ENCODE peak calls at places on chromosomes 16 and 17, in eight cellular contexts. One of them, this sample, is unnamed.

GRCh38 chr17:17237026-17237799 is at the start of gene FLCN:
- DNase-seq in foreskin fibroblast: peak
- DNase-seq in ovary: peak
- DNase-seq in epithelial cell of proximal tubule: peak
- DNase-seq in psoas muscle: peak
- DNase-seq in lower leg skin: peak
- DNase-seq in astrocyte of the spinal cord: peak
- DNase-seq in GM12864: peak
- DNase-seq in this sample: peak

GRCh38 chr16:71484006-71484893 is 4.9 kb downstream of the ZNF19 start:
- DNase-seq in GM12864: peak
- DNase-seq in epithelial cell of proximal tubule: peak
- DNase-seq in lower leg skin: peak
- DNase-seq in ovary: peak
- DNase-seq in psoas muscle: peak
- DNase-seq in astrocyte of the spinal cord: peak
- DNase-seq in foreskin fibroblast: peak
- DNase-seq in this sample: peak

GRCh38 chr17:2282297-2282873 is 21.2 kb downstream of the SMG6 start:
- DNase-seq in psoas muscle: no peak
- DNase-seq in foreskin fibroblast: peak
- DNase-seq in lower leg skin: no peak
- DNase-seq in ovary: no peak
- DNase-seq in GM12864: peak
- DNase-seq in astrocyte of the spinal cord: peak
- DNase-seq in epithelial cell of proximal tubule: no peak
- DNase-seq in this sample: peak

GRCh38 chr17:61621317-61621716 is 30.3 kb upstream of the NACA2 start:
- DNase-seq in ovary: no peak
- DNase-seq in astrocyte of the spinal cord: no peak
- DNase-seq in lower leg skin: no peak
- DNase-seq in GM12864: no peak
- DNase-seq in foreskin fibroblast: no peak
- DNase-seq in psoas muscle: no peak
- DNase-seq in epithelial cell of proximal tubule: no peak
- DNase-seq in this sample: no peak

GRCh38 chr16:89574681-89575246 is 794 bp upstream of the CPNE7 start:
- DNase-seq in psoas muscle: peak
- DNase-seq in ovary: no peak
- DNase-seq in lower leg skin: no peak
- DNase-seq in foreskin fibroblast: peak
- DNase-seq in astrocyte of the spinal cord: peak
- DNase-seq in epithelial cell of proximal tubule: no peak
- DNase-seq in GM12864: no peak
- DNase-seq in this sample: no peak

GRCh38 chr17:61000911-61001310 is 323.3 kb downstream of the BCAS3 start:
- DNase-seq in foreskin fibroblast: peak
- DNase-seq in psoas muscle: no peak
- DNase-seq in lower leg skin: no peak
- DNase-seq in epithelial cell of proximal tubule: peak
- DNase-seq in GM12864: no peak
- DNase-seq in ovary: no peak
- DNase-seq in astrocyte of the spinal cord: peak
- DNase-seq in this sample: peak

GRCh38 chr16:85229869-85230416 is 117.7 kb upstream of the CIBAR2 start:
- DNase-seq in GM12864: no peak
- DNase-seq in psoas muscle: no peak
- DNase-seq in epithelial cell of proximal tubule: no peak
- DNase-seq in astrocyte of the spinal cord: no peak
- DNase-seq in ovary: no peak
- DNase-seq in lower leg skin: no peak
- DNase-seq in foreskin fibroblast: no peak
- DNase-seq in this sample: no peak

GRCh38 chr17:49132699-49133364 is at the start of gene B4GALNT2:
- DNase-seq in ovary: no peak
- DNase-seq in GM12864: no peak
- DNase-seq in epithelial cell of proximal tubule: no peak
- DNase-seq in foreskin fibroblast: peak
- DNase-seq in psoas muscle: no peak
- DNase-seq in lower leg skin: no peak
- DNase-seq in astrocyte of the spinal cord: no peak
- DNase-seq in this sample: no peak

GRCh38 chr16:2783581-2784375 is 3.6 kb downstream of the PRSS33 start:
- DNase-seq in epithelial cell of proximal tubule: no peak
- DNase-seq in ovary: no peak
- DNase-seq in astrocyte of the spinal cord: no peak
- DNase-seq in foreskin fibroblast: no peak
- DNase-seq in GM12864: no peak
- DNase-seq in psoas muscle: no peak
- DNase-seq in lower leg skin: no peak
- DNase-seq in this sample: no peak

GRCh38 chr17:47203984-47204721 is 5.0 kb upstream of the MYL4 start:
- DNase-seq in foreskin fibroblast: peak
- DNase-seq in GM12864: no peak
- DNase-seq in psoas muscle: no peak
- DNase-seq in lower leg skin: no peak
- DNase-seq in astrocyte of the spinal cord: no peak
- DNase-seq in epithelial cell of proximal tubule: no peak
- DNase-seq in ovary: no peak
- DNase-seq in this sample: no peak

GRCh38 chr16:305916-306315 is 23.0 kb downstream of the PDIA2 start:
- DNase-seq in foreskin fibroblast: no peak
- DNase-seq in epithelial cell of proximal tubule: no peak
- DNase-seq in lower leg skin: no peak
- DNase-seq in astrocyte of the spinal cord: no peak
- DNase-seq in psoas muscle: no peak
- DNase-seq in ovary: peak
- DNase-seq in GM12864: no peak
- DNase-seq in this sample: no peak

GRCh38 chr17:48134912-48135480 is 27.4 kb downstream of the SNX11 start:
- DNase-seq in GM12864: no peak
- DNase-seq in lower leg skin: peak
- DNase-seq in astrocyte of the spinal cord: no peak
- DNase-seq in epithelial cell of proximal tubule: no peak
- DNase-seq in psoas muscle: no peak
- DNase-seq in ovary: no peak
- DNase-seq in foreskin fibroblast: no peak
- DNase-seq in this sample: no peak

GRCh38 chr16:72853575-72853974 is 194.4 kb downstream of the ZFHX3 start:
- DNase-seq in foreskin fibroblast: no peak
- DNase-seq in psoas muscle: no peak
- DNase-seq in lower leg skin: no peak
- DNase-seq in ovary: no peak
- DNase-seq in epithelial cell of proximal tubule: no peak
- DNase-seq in astrocyte of the spinal cord: no peak
- DNase-seq in GM12864: no peak
- DNase-seq in this sample: no peak
- H3K4me3 ChIP-seq in foreskin fibroblast: no peak
- H3K4me3 ChIP-seq in psoas muscle: no peak
- H3K4me3 ChIP-seq in lower leg skin: no peak
- H3K4me3 ChIP-seq in ovary: no peak
- H3K4me3 ChIP-seq in epithelial cell of proximal tubule: no peak
- H3K4me3 ChIP-seq in astrocyte of the spinal cord: no peak
- H3K4me3 ChIP-seq in GM12864: no peak
- H3K4me3 ChIP-seq in this sample: no peak

DNA sequence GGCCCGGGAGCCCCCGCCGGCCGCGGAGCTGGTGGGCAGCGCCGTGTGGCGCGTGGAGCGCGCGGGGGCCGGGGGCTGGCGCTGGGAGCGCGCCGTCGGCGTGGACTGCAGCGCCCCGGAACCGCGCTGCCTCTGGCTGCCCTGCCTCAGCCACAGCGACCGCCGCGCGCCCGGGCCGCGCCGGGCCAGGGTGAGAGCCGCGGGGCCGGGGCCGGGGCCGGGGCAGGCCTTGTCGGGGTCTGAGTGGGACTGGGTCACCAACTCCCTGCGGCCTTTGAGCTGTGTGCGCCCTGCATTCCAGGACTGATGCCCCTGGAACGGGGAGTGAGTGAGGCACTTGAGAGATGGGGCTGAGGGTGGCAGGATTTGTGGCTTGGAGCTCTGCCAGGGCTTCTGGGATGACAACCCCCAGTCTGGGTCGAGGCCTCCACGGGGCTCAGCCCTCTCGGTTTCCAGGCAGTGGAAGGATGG is 25.7 kb downstream of the ARHGAP23 start:
- DNase-seq in epithelial cell of proximal tubule: no peak
- DNase-seq in lower leg skin: no peak
- DNase-seq in foreskin fibroblast: peak
- DNase-seq in ovary: peak
- DNase-seq in astrocyte of the spinal cord: peak
- DNase-seq in GM12864: no peak
- DNase-seq in psoas muscle: peak
- DNase-seq in this sample: no peak
- H3K4me3 ChIP-seq in epithelial cell of proximal tubule: peak
- H3K4me3 ChIP-seq in lower leg skin: peak
- H3K4me3 ChIP-seq in foreskin fibroblast: peak
- H3K4me3 ChIP-seq in ovary: peak
- H3K4me3 ChIP-seq in astrocyte of the spinal cord: peak
- H3K4me3 ChIP-seq in GM12864: no peak
- H3K4me3 ChIP-seq in psoas muscle: peak
- H3K4me3 ChIP-seq in this sample: peak

GRCh38 chr17:27414686-27415085 is 41.6 kb upstream of the KSR1 start:
- DNase-seq in astrocyte of the spinal cord: no peak
- DNase-seq in GM12864: no peak
- DNase-seq in lower leg skin: peak
- DNase-seq in epithelial cell of proximal tubule: no peak
- DNase-seq in ovary: no peak
- DNase-seq in psoas muscle: no peak
- DNase-seq in foreskin fibroblast: no peak
- DNase-seq in this sample: no peak
- H3K4me3 ChIP-seq in astrocyte of the spinal cord: no peak
- H3K4me3 ChIP-seq in GM12864: no peak
- H3K4me3 ChIP-seq in lower leg skin: no peak
- H3K4me3 ChIP-seq in epithelial cell of proximal tubule: no peak
- H3K4me3 ChIP-seq in ovary: no peak
- H3K4me3 ChIP-seq in psoas muscle: no peak
- H3K4me3 ChIP-seq in foreskin fibroblast: no peak
- H3K4me3 ChIP-seq in this sample: no peak

GRCh38 chr17:28746611-28747045 is 2.8 kb downstream of the TRAF4 start:
- DNase-seq in GM12864: no peak
- DNase-seq in lower leg skin: no peak
- DNase-seq in epithelial cell of proximal tubule: no peak
- DNase-seq in foreskin fibroblast: no peak
- DNase-seq in psoas muscle: no peak
- DNase-seq in astrocyte of the spinal cord: no peak
- DNase-seq in ovary: peak
- DNase-seq in this sample: peak
- H3K4me3 ChIP-seq in GM12864: peak
- H3K4me3 ChIP-seq in lower leg skin: no peak
- H3K4me3 ChIP-seq in epithelial cell of proximal tubule: peak
- H3K4me3 ChIP-seq in foreskin fibroblast: peak
- H3K4me3 ChIP-seq in psoas muscle: peak
- H3K4me3 ChIP-seq in astrocyte of the spinal cord: peak
- H3K4me3 ChIP-seq in ovary: no peak
- H3K4me3 ChIP-seq in this sample: peak

GRCh38 chr17:15432807-15433547 is 34.4 kb downstream of the CDRT4 start:
- DNase-seq in ovary: no peak
- DNase-seq in epithelial cell of proximal tubule: no peak
- DNase-seq in psoas muscle: no peak
- DNase-seq in astrocyte of the spinal cord: no peak
- DNase-seq in lower leg skin: peak
- DNase-seq in GM12864: no peak
- DNase-seq in foreskin fibroblast: peak
- DNase-seq in this sample: no peak
- H3K4me3 ChIP-seq in ovary: no peak
- H3K4me3 ChIP-seq in epithelial cell of proximal tubule: no peak
- H3K4me3 ChIP-seq in psoas muscle: no peak
- H3K4me3 ChIP-seq in astrocyte of the spinal cord: no peak
- H3K4me3 ChIP-seq in lower leg skin: no peak
- H3K4me3 ChIP-seq in GM12864: no peak
- H3K4me3 ChIP-seq in foreskin fibroblast: no peak
- H3K4me3 ChIP-seq in this sample: no peak

DNA sequence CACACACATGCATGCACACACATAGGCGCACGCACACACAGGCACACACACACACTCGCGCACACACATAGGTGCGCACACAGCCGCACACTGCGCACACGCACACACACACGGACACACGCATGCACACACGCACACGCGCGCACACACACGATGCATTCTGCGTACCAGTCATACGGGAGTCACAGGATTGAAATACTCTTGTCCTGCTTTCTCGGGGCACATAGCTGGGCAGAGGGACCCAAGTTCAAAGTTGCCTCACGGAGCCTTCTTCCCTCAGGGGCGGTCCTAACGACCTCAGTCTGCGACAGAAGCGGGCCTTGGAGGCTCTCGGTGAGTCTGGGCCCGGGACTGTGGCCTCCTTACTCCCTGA is 56.0 kb downstream of the MRM1 start:
- DNase-seq in psoas muscle: no peak
- DNase-seq in ovary: no peak
- DNase-seq in GM12864: no peak
- DNase-seq in lower leg skin: no peak
- DNase-seq in foreskin fibroblast: no peak
- DNase-seq in astrocyte of the spinal cord: no peak
- DNase-seq in epithelial cell of proximal tubule: no peak
- DNase-seq in this sample: no peak
- H3K4me3 ChIP-seq in psoas muscle: peak
- H3K4me3 ChIP-seq in ovary: peak
- H3K4me3 ChIP-seq in GM12864: no peak
- H3K4me3 ChIP-seq in lower leg skin: no peak
- H3K4me3 ChIP-seq in foreskin fibroblast: no peak
- H3K4me3 ChIP-seq in astrocyte of the spinal cord: peak
- H3K4me3 ChIP-seq in epithelial cell of proximal tubule: peak
- H3K4me3 ChIP-seq in this sample: peak

GRCh38 chr17:77832180-77832560 is 126.3 kb upstream of the TNRC6C start:
- DNase-seq in lower leg skin: no peak
- DNase-seq in psoas muscle: no peak
- DNase-seq in GM12864: no peak
- DNase-seq in foreskin fibroblast: no peak
- DNase-seq in ovary: no peak
- DNase-seq in epithelial cell of proximal tubule: no peak
- DNase-seq in astrocyte of the spinal cord: no peak
- DNase-seq in this sample: no peak
- H3K4me3 ChIP-seq in lower leg skin: no peak
- H3K4me3 ChIP-seq in psoas muscle: no peak
- H3K4me3 ChIP-seq in GM12864: no peak
- H3K4me3 ChIP-seq in foreskin fibroblast: no peak
- H3K4me3 ChIP-seq in ovary: no peak
- H3K4me3 ChIP-seq in epithelial cell of proximal tubule: no peak
- H3K4me3 ChIP-seq in astrocyte of the spinal cord: no peak
- H3K4me3 ChIP-seq in this sample: no peak

GRCh38 chr17:35448214-35448898 is at the start of gene SLFN13:
- DNase-seq in epithelial cell of proximal tubule: no peak
- DNase-seq in ovary: peak
- DNase-seq in foreskin fibroblast: peak
- DNase-seq in astrocyte of the spinal cord: peak
- DNase-seq in psoas muscle: peak
- DNase-seq in GM12864: peak
- DNase-seq in lower leg skin: peak
- DNase-seq in this sample: no peak

GRCh38 chr17:35449371-35449931 is 885 bp upstream of the SLFN13 start:
- DNase-seq in lower leg skin: peak
- DNase-seq in ovary: peak
- DNase-seq in GM12864: no peak
- DNase-seq in foreskin fibroblast: peak
- DNase-seq in psoas muscle: peak
- DNase-seq in astrocyte of the spinal cord: peak
- DNase-seq in epithelial cell of proximal tubule: no peak
- DNase-seq in this sample: no peak

GRCh38 chr17:35447494-35447893 is 1.1 kb downstream of the SLFN13 start:
- DNase-seq in foreskin fibroblast: no peak
- DNase-seq in psoas muscle: no peak
- DNase-seq in GM12864: no peak
- DNase-seq in lower leg skin: no peak
- DNase-seq in astrocyte of the spinal cord: no peak
- DNase-seq in epithelial cell of proximal tubule: no peak
- DNase-seq in ovary: no peak
- DNase-seq in this sample: no peak

GRCh38 chr17:35448899-35449227 is 297 bp upstream of the SLFN13 start:
- DNase-seq in lower leg skin: no peak
- DNase-seq in astrocyte of the spinal cord: no peak
- DNase-seq in GM12864: no peak
- DNase-seq in ovary: no peak
- DNase-seq in psoas muscle: no peak
- DNase-seq in foreskin fibroblast: no peak
- DNase-seq in epithelial cell of proximal tubule: no peak
- DNase-seq in this sample: no peak
- H3K4me3 ChIP-seq in lower leg skin: no peak
- H3K4me3 ChIP-seq in astrocyte of the spinal cord: peak
- H3K4me3 ChIP-seq in GM12864: peak
- H3K4me3 ChIP-seq in ovary: peak
- H3K4me3 ChIP-seq in psoas muscle: peak
- H3K4me3 ChIP-seq in foreskin fibroblast: peak
- H3K4me3 ChIP-seq in epithelial cell of proximal tubule: peak
- H3K4me3 ChIP-seq in this sample: peak